ENCODE peak calls at places on chromosome 6, in six cellular contexts. B is mesendoderm, V is H1, Y is IMR-90, W is mesenchymal stem cell, J is trophoblast cell. T is an unnamed sample.

GRCh38 chr6:117907600-117908245 is 659 bp downstream of the SLC35F1 start:
- DNase-seq in B (peak), V (peak), Y (no peak), W (peak), J (no peak), T (peak)

GRCh38 chr6:158568549-158568948 is 8.7 kb downstream of the TMEM181 start:
- DNase-seq in B (no peak), V (no peak), Y (no peak), W (no peak), J (no peak), T (no peak)

GRCh38 chr6:20334334-20334733 is 67.3 kb upstream of the E2F3 start:
- DNase-seq in B (peak), V (no peak), Y (no peak), W (no peak), J (no peak), T (no peak)

GRCh38 chr6:37049990-37050853 is 44.8 kb downstream of the FGD2 start:
- DNase-seq in B (no peak), V (no peak), Y (no peak), W (no peak), J (peak), T (no peak)

GRCh38 chr6:90907931-90908655 is 321.2 kb upstream of the MAP3K7 start:
- DNase-seq in B (no peak), V (no peak), Y (no peak), W (no peak), J (no peak), T (no peak)

GRCh38 chr6:21595265-21595950 is 1.9 kb downstream of the SOX4 start:
- DNase-seq in B (peak), V (no peak), Y (no peak), W (peak), J (no peak), T (no peak)

GRCh38 chr6:2231438-2231837 is 14.0 kb downstream of the GMDS start:
- DNase-seq in B (peak), V (no peak), Y (peak), W (no peak), J (no peak), T (no peak)

GRCh38 chr6:146361367-146361924 is 182.2 kb upstream of the RAB32 start:
- DNase-seq in B (no peak), V (no peak), Y (no peak), W (no peak), J (no peak), T (no peak)

GRCh38 chr6:117685359-117685758 is 10.1 kb downstream of the NUS1 start:
- DNase-seq in B (no peak), V (no peak), Y (no peak), W (no peak), J (no peak), T (no peak)

GRCh38 chr6:54135665-54136370 is 24.6 kb downstream of the MLIP start:
- DNase-seq in B (no peak), V (no peak), Y (peak), W (peak), J (no peak), T (no peak)

GRCh38 chr6:3744211-3744900 is 7.2 kb downstream of the PXDC1 start:
- DNase-seq in B (no peak), V (no peak), Y (no peak), W (peak), J (no peak), T (no peak)

GRCh38 chr6:93684339-93684738 is 265.0 kb upstream of the EPHA7 start:
- DNase-seq in B (no peak), V (no peak), Y (no peak), W (no peak), J (no peak), T (no peak)

GRCh38 chr6:29667158-29667557 is 10.3 kb downstream of the MOG start:
- DNase-seq in B (peak), V (no peak), Y (no peak), W (no peak), J (no peak), T (peak)

GRCh38 chr6:156954191-156954590 is 177.0 kb downstream of the ARID1B start:
- DNase-seq in B (no peak), V (no peak), Y (peak), W (peak), J (no peak), T (no peak)

GRCh38 chr6:92810913-92811312 is 608.4 kb downstream of the EPHA7 start:
- DNase-seq in B (peak), V (peak), Y (peak), W (peak), J (peak), T (peak)

GRCh38 chr6:116101298-116101718 is 655 bp downstream of the NT5DC1 start:
- DNase-seq in B (no peak), V (no peak), Y (no peak), W (no peak), J (no peak), T (no peak)

GRCh38 chr6:21109421-21110178 is 484.0 kb upstream of the SOX4 start:
- DNase-seq in B (peak), V (no peak), Y (peak), W (peak), J (peak), T (no peak)

GRCh38 chr6:165649701-165650137 is 13.3 kb downstream of the PDE10A start:
- DNase-seq in B (no peak), V (no peak), Y (peak), W (peak), J (no peak), T (no peak)

GRCh38 chr6:13014551-13015378 is 298.2 kb downstream of the PHACTR1 start:
- DNase-seq in B (peak), V (peak), Y (no peak), W (peak), J (no peak), T (no peak)

GRCh38 chr6:45835725-45836437 is 179.8 kb downstream of the CLIC5 start:
- DNase-seq in B (no peak), V (no peak), Y (no peak), W (no peak), J (peak), T (no peak)

GRCh38 chr6:151087861-151088598 is 151.7 kb upstream of the AKAP12 start:
- DNase-seq in B (no peak), V (no peak), Y (peak), W (peak), J (no peak), T (no peak)

GRCh38 chr6:90249044-90249443 is 47.6 kb downstream of the BACH2 start:
- DNase-seq in B (no peak), V (no peak), Y (peak), W (no peak), J (no peak), T (no peak)

GRCh38 chr6:68778356-68779020 is 143.4 kb downstream of the ADGRB3 start:
- DNase-seq in B (peak), V (peak), Y (peak), W (peak), J (no peak), T (peak)

GRCh38 chr6:125974214-125974866 is 12.0 kb upstream of the TRMT11 start:
- DNase-seq in B (no peak), V (no peak), Y (peak), W (peak), J (no peak), T (no peak)

GRCh38 chr6:17633465-17634188 is 33.5 kb downstream of the FAM8A1 start:
- DNase-seq in B (no peak), V (no peak), Y (no peak), W (no peak), J (no peak), T (no peak)

GRCh38 chr6:150033197-150033771 is 8.0 kb upstream of the RAET1L start:
- DNase-seq in B (no peak), V (no peak), Y (no peak), W (no peak), J (no peak), T (no peak)

GRCh38 chr6:38489951-38490350 is 149.8 kb downstream of the BTBD9 start:
- DNase-seq in B (no peak), V (no peak), Y (peak), W (peak), J (no peak), T (no peak)

GRCh38 chr6:12776291-12776690 is 59.7 kb downstream of the PHACTR1 start:
- DNase-seq in B (peak), V (no peak), Y (no peak), W (no peak), J (no peak), T (no peak)

GRCh38 chr6:116941727-116942126 is 64.7 kb downstream of the RFX6 start:
- DNase-seq in B (peak), V (no peak), Y (no peak), W (no peak), J (no peak), T (no peak)

GRCh38 chr6:83199865-83200230 is 6.7 kb downstream of the RWDD2A start:
- DNase-seq in B (no peak), V (no peak), Y (peak), W (peak), J (peak), T (no peak)

DNA sequence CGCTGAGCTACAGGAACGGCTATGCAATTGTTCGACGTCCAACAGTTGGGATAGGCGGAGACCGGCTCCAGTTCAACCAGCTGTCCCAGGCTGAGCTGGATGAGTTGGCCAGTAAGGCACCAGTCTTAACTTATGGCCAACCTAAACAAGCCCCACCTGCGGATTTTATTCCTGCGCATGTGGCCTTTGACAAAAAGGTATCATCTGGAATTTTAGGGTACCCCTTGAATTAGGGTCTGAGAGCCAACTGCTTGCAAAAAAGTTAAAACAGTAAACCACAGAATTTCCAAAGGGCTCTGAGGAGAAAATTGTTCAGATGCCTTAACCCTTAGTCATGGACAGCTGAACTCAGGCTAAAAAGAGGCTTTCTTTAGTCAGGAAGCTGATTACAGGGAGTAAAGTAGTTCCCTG is 3.8 kb downstream of the EFHC1 start:
- DNase-seq in B (peak), V (no peak), Y (peak), W (peak), J (peak), T (no peak)
- H3K4me3 ChIP-seq in B (no peak), V (no peak), Y (no peak), W (no peak), J (no peak), T (no peak)

DNA sequence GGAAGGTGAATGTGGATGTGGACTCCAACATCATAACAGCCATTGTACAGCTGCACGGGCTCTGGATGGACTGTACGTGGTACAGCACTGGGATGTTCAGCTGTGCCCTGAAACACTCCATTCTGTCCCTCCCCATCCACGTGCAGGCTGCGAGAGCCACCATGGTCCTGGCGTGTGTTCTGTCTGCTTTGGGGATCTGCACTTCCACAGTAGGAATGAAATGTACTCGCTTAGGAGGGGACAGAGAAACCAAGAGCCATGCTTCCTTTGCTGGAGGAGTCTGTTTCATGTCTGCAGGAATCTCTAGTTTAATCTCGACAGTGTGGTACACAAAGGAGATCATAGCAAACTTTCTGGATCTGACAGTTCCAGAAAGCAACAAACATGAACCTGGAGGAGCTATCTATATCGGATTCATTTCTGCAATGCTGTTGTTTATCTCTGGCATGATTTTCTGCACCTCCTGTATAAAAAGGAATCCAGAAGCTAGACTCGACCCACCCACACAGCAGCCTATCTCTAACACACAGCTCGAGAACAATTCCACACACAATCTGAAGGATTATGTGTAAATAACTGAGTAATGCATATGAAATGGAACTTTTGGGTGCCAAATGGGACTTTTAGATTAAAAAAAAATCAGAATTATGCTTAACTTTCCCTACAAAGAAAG is 12.1 kb downstream of the CLDN20 start:
- DNase-seq in B (no peak), V (no peak), Y (peak), W (peak), J (no peak), T (no peak)
- H3K18ac ChIP-seq in B (no peak), V (no peak), Y (no peak), W (peak), J (peak), T (no peak)

GRCh38 chr6:27812078-27812804 is 100.0 kb downstream of the OR2B2 start:
- DNase-seq in B (peak), V (no peak), Y (no peak), W (no peak), J (no peak), T (no peak)

GRCh38 chr6:27811383-27811782 is 100.8 kb downstream of the OR2B2 start:
- DNase-seq in B (peak), V (no peak), Y (no peak), W (no peak), J (no peak), T (no peak)

GRCh38 chr6:27810768-27811298 is 101.4 kb downstream of the OR2B2 start:
- DNase-seq in B (peak), V (peak), Y (no peak), W (peak), J (no peak), T (no peak)

GRCh38 chr6:27809939-27810767 is 102.0 kb downstream of the OR2B2 start:
- DNase-seq in B (peak), V (peak), Y (peak), W (peak), J (peak), T (peak)

DNA sequence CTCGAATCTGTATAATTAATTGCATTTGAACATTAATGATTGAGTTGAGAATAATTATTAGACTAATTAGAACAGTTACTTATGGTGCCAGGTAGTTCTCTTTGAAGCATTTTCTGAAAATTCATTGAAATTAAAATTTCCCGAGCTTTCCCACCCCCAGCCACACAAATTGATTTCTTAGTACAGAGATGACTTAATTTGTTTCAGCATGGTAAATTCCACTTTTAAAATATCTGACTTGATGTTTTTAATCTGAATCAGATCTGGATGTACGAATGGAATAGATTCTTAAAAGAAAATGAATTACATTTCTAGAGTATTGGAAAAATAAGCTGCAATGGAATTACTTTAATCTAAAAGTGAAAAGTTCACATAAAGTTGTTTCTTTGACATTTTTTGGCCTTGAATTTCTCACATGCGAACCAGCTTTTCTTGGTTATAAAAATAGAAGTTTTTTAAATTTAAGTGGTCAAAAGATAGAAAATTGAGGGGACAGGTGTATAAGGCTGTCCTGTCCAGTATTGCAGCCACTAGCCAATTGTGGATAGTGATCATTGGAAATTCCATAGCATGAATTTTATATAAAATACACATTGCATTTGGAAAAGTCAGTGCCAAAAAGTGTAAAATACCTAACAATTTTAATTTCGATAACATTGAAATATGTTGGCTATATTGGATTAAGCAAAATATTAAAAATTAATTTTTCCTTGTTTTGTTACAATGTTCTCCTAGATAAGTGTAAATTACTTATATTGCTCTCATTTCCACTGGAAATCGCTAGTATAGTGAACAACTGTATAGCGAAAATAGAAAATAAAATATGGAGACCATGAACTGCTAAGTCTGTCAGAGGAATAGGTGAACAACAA is 102.9 kb downstream of the OR2B2 start:
- DNase-seq in B (no peak), V (no peak), Y (no peak), W (no peak), J (no peak), T (no peak)
- H3K4me3 ChIP-seq in B (no peak), V (peak), Y (no peak), W (no peak), J (no peak), T (peak)

GRCh38 chr6:33105916-33106871 is 30.4 kb downstream of the HLA-DPB1 start:
- DNase-seq in B (no peak), V (no peak), Y (no peak), W (no peak), J (no peak), T (no peak)
- H3K18ac ChIP-seq in B (no peak), V (no peak), Y (no peak), W (no peak), J (no peak), T (no peak)

GRCh38 chr6:111478064-111478476 is 4.9 kb downstream of the REV3L start:
- DNase-seq in B (peak), V (no peak), Y (peak), W (peak), J (no peak), T (no peak)
- H3K4me3 ChIP-seq in B (no peak), V (no peak), Y (no peak), W (no peak), J (no peak), T (no peak)

GRCh38 chr6:161271343-161272019 is 2.4 kb downstream of the AGPAT4 start:
- DNase-seq in B (peak), V (no peak), Y (no peak), W (peak), J (no peak), T (no peak)

GRCh38 chr6:161273752-161274487 is at the start of gene AGPAT4:
- DNase-seq in B (peak), V (peak), Y (peak), W (peak), J (peak), T (peak)

GRCh38 chr6:161272600-161273355 is 1.1 kb downstream of the AGPAT4 start:
- DNase-seq in B (peak), V (no peak), Y (peak), W (peak), J (no peak), T (peak)

GRCh38 chr6:161274488-161274858 is 612 bp upstream of the AGPAT4 start:
- DNase-seq in B (no peak), V (no peak), Y (no peak), W (no peak), J (no peak), T (no peak)

DNA sequence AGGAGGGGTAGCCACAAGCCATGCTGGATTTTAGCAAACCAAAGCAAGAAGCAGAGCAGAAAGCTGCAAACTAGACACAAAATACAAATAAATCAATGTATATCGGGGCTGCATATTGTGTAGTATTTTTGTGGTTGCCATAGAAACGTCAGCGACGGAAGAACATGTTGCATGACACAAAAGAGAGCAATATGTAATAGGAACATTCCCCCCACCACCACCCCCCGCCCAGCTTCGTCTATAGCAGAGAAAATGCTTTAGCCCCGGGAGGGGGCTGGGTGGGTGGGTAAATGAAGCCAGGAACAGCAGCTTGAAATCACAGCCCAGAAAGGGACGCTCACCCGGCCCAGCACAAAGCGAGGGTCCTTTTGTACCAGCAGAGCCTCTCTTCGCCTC is 507 bp downstream of the AGPAT4 start:
- DNase-seq in B (peak), V (no peak), Y (peak), W (peak), J (no peak), T (peak)
- H3K18ac ChIP-seq in B (peak), V (no peak), Y (no peak), W (no peak), J (no peak), T (peak)

DNA sequence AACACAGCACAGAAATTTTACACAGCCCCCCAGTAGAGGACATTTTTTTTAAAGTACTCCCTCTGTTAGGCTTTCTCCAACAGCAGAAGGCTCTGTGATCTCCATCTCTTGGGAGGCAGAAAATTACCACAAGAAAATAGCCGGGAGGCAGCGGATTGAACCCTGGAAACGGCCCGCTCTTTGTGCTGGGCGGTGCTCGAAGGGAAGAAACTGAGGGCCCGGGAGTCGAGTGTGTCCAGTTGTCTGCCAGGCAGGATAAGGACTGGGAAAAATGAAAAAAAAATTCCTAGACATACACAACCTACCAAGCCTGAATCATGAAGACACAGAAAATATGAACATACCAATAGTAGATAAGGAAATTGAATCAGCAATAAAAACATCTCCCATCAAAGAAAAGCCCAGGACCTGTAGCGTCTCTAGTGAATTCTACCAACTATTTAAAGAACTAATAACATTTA is 31.5 kb downstream of the POM121L2 start:
- DNase-seq in B (peak), V (no peak), Y (no peak), W (peak), J (no peak), T (no peak)
- H3K4me3 ChIP-seq in B (peak), V (peak), Y (peak), W (peak), J (no peak), T (peak)

T was measured in neuronal stem cell.